ENCODE peak calls at places on chromosome 4, in five cellular contexts. M is tibial artery, A is right lobe of liver, E is stomach, T is neural progenitor cell. H is an unnamed sample.

GRCh38 chr4:74896595-74896994 is 36.3 kb upstream of the PARM1 start:
- DNase-seq in A (no peak), E (no peak), T (no peak), M (no peak), H (no peak)

GRCh38 chr4:56817840-56818491 is 3.5 kb downstream of the SPINK2 start:
- DNase-seq in E (no peak), T (no peak), M (no peak), A (no peak), H (no peak)

GRCh38 chr4:147498031-147498700 is 17.3 kb downstream of the EDNRA start:
- DNase-seq in T (no peak), M (no peak), A (no peak), E (no peak), H (no peak)

GRCh38 chr4:128574706-128575105 is 234.8 kb upstream of the JADE1 start:
- DNase-seq in M (peak; percentile 74), T (peak; percentile 86), E (peak; percentile 85), A (peak; percentile 26), H (peak; percentile 81)

GRCh38 chr4:19400820-19401219 is 850.9 kb upstream of the SLIT2 start:
- DNase-seq in A (no peak), M (no peak), E (no peak), T (peak; percentile 19), H (no peak)

GRCh38 chr4:90328558-90328957 is 201.4 kb downstream of the CCSER1 start:
- DNase-seq in T (peak; percentile 42), A (no peak), M (no peak), E (no peak), H (no peak)

GRCh38 chr4:170446782-170447181 is 357.0 kb upstream of the AADAT start:
- DNase-seq in E (no peak), A (no peak), T (no peak), M (no peak), H (no peak)

GRCh38 chr4:151681085-151681484 is 79.7 kb downstream of the GATB start:
- DNase-seq in E (no peak), A (no peak), M (no peak), T (no peak), H (no peak)

GRCh38 chr4:90845777-90846176 is 718.6 kb downstream of the CCSER1 start:
- DNase-seq in A (no peak), T (no peak), M (no peak), E (no peak), H (no peak)

GRCh38 chr4:31204895-31205294 is 484.7 kb downstream of the PCDH7 start:
- DNase-seq in E (no peak), A (no peak), T (no peak), M (no peak), H (no peak)

GRCh38 chr4:153223418-153223792 is 19.2 kb downstream of the TRIM2 start:
- DNase-seq in A (no peak), M (no peak), T (no peak), E (no peak), H (no peak)

GRCh38 chr4:40820101-40820500 is 70.3 kb downstream of the NSUN7 start:
- DNase-seq in A (no peak), E (no peak), T (no peak), M (no peak), H (no peak)

GRCh38 chr4:189285377-189285776 is 655.3 kb upstream of the FRG1 start:
- DNase-seq in T (peak; percentile 7), E (no peak), M (no peak), A (no peak), H (no peak)
- TF ChIP-seq CTCF in T (peak; percentile 21), E (no peak), M (no peak), A (no peak), H (no peak)

GRCh38 chr4:168560835-168561210 is 64.0 kb downstream of the PALLD start:
- DNase-seq in E (no peak), A (no peak), T (no peak), M (no peak), H (no peak)
- H3K4me1 ChIP-seq in E (peaks cover 36% of the 10 kb centered on the region), A (no peaks in the 10 kb centered on the region), T (no peaks in the 10 kb centered on the region), M (peaks cover 14% of the 10 kb centered on the region), H (peaks cover 25% of the 10 kb centered on the region)

GRCh38 chr4:168734703-168735688 is 238.1 kb downstream of the PALLD start:
- DNase-seq in E (no peak), T (no peak), M (no peak), A (no peak), H (no peak)

GRCh38 chr4:168737441-168738176 is 240.8 kb downstream of the PALLD start:
- DNase-seq in T (no peak), M (no peak), E (no peak), A (no peak), H (no peak)

GRCh38 chr4:168735735-168736134 is 238.9 kb downstream of the PALLD start:
- DNase-seq in T (no peak), M (no peak), A (no peak), E (no peak), H (no peak)

GRCh38 chr4:168739851-168740250 is 243.0 kb downstream of the PALLD start:
- DNase-seq in E (no peak), T (no peak), M (no peak), A (no peak), H (no peak)

DNA sequence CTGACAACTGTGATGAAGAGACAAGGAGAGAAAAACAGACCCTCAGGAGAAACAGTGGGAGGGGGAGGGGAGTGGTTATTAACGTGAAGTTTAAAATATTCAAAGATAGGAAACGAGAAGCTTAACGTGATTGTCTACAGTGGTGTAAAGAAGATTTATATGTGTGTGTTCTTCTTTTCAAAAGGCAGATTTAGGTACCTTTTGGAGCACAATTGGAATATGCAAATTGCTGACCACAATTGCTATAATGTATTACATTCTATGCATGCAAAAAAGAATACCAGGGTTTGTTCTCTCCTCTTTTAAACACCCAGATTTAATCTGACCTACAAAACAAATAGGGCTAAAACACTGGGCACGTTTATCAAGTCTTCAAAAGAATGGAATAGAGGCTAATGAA is 240.0 kb downstream of the PALLD start:
- DNase-seq in T (no peak), M (no peak), A (no peak), E (no peak), H (no peak)
- H3K4me3 ChIP-seq in T (no peak overlapping the region), M (no peak overlapping the region), A (no peak overlapping the region), E (no peak overlapping the region), H (no peak overlapping the region)

GRCh38 chr4:176102414-176102813 is 36.8 kb downstream of the WDR17 start:
- DNase-seq in T (no peak), M (no peak), E (no peak), A (no peak), H (no peak)

DNA sequence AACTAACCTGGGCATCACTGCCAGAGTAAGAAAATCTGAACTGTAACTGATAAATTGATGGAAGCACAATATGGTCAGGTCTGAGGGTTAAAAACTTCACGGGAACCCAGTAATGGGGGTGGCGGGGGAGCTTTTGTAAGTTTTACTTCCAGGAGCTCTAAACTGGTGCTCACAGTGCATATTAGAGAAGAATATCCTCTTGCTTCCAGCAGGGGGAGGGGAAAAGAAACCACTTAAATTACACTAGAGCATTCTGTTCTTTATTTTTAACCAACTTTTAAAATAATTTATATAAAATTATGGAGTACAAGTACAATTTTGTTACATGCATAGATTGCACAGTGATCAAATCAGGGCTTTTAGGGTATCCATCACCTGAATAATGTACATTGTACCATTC is 33.7 kb downstream of the WDR17 start:
- DNase-seq in A (no peak), E (no peak), T (no peak), M (no peak), H (no peak)
- TF ChIP-seq CTCF in A (no peak), E (no peak), T (peak; percentile 37), M (no peak), H (no peak)

DNA sequence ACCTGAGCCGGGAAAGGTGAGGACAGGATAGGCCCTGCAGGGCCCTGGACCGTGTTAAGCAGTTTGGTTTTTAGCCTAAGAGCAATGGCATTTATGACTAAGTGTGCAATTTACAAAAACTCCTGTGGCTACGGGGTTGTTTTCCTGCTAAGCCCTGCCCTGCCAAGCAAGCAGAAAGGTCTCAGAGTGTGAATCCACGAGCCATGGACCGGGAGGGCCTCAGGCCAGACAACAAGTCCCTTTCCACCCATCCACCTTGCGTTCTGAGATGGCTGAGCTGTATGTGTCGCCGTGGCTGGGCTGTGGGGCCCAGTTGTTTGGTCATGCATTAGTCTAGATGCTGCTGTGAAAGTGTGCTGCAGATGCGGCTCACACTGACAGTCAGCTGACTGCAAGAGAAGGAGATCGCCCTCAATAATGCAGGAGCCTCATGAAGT is 33.9 kb upstream of the AFAP1 start:
- DNase-seq in E (no peak), M (no peak), A (no peak), T (no peak), H (no peak)
- H3K4me1 ChIP-seq in E (peaks cover 27% of the 10 kb centered on the region), M (peaks cover 59% of the 10 kb centered on the region), A (no peaks in the 10 kb centered on the region), T (peaks cover 2% of the 10 kb centered on the region), H (peaks cover 14% of the 10 kb centered on the region)

DNA sequence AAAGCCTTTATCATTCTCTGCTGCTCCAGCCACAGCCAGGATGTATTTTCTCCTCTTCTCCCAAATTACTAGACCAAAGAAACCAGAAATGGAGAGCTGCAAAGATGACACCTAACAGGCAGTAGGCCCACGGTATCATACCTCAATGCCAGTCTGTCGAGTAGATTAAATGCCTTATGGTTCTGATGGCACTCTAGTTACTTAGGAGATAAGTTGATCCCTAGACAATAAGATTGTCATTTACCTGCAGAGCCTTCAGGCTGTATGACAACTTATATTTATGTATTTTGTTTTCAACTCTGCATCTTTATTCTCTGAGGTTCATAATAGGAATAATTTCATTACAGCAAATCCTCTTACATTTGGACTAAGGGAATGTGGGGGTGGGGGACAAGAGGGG is 262.1 kb downstream of the LDB2 start:
- DNase-seq in E (no peak), M (no peak), T (no peak), A (no peak), H (no peak)
- H3K4me3 ChIP-seq in E (no peak overlapping the region), M (no peak overlapping the region), T (no peak overlapping the region), A (no peak overlapping the region), H (no peak overlapping the region)

GRCh38 chr4:162154862-162155540 is 8.8 kb downstream of the FSTL5 start:
- DNase-seq in M (no peak), T (no peak), E (no peak), A (no peak), H (no peak)
- TF ChIP-seq CTCF in M (no peak), T (no peak), E (no peak), A (no peak), H (no peak)

GRCh38 chr4:168651864-168652263 is 155.0 kb downstream of the PALLD start:
- DNase-seq in A (no peak), M (no peak), E (no peak), T (no peak), H (no peak)
- H3K4me1 ChIP-seq in A (no peaks in the 10 kb centered on the region), M (peaks cover 17% of the 10 kb centered on the region), E (peaks cover 20% of the 10 kb centered on the region), T (peaks cover 39% of the 10 kb centered on the region), H (no peaks in the 10 kb centered on the region)

GRCh38 chr4:22676058-22676457 is 16.7 kb upstream of the GBA3 start:
- DNase-seq in M (no peak), T (no peak), A (no peak), E (no peak), H (no peak)
- H3K4me3 ChIP-seq in M (no peak overlapping the region), T (no peak overlapping the region), A (no peak overlapping the region), E (no peak overlapping the region), H (no peak overlapping the region)

DNA sequence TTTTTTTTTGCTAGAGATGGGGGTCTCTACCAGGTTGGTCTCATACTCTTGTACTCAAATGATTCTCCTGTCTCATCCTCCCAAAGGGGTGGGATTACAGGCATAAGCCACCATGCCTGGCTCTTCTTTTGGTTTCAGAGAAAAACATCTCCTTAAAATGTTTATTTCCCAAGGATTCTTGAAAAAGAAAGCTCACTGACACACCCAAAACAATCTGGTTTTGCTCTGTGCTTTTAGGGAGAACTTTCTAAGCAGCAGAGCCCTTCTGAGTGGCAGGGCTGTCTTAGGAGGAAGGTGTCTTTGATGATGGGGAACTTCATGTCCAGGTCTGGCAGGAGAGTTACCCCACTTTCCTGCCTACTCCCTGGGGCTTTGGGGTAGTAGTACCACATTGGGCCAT is 1.3 kb downstream of the SOD3 start:
- DNase-seq in A (no peak), M (no peak), T (no peak), E (no peak), H (no peak)
- TF ChIP-seq CTCF in A (no peak), M (no peak), T (no peak), E (no peak), H (no peak)